ENCODE peak calls at places on chromosomes 12 and 14, in six cellular contexts. J, M, O, I, C and X are unnamed samples. For H3K27me3, the result is how much of the 10 kb centered on the place peaks cover.

GRCh38 chr14:79972230-79972629 is 239.1 kb downstream of the DIO2 start:
- DNase-seq in J (no peak), M (no peak), O (no peak), I (no peak), C (no peak), X (no peak)

GRCh38 chr14:24366664-24367505 is 1.1 kb upstream of the NFATC4 start:
- DNase-seq in J (peak), M (peak), O (peak), I (peak), C (peak), X (peak)

GRCh38 chr12:6335451-6336078 is 6.3 kb downstream of the TNFRSF1A start:
- DNase-seq in J (peak), M (peak), O (peak), I (peak), C (peak), X (peak)

GRCh38 chr12:100128509-100128908 is 14.2 kb downstream of the BLTP3B start:
- DNase-seq in J (peak), M (no peak), O (peak), I (peak), C (peak), X (no peak)

GRCh38 chr12:124777399-124778372 is 86.0 kb downstream of the SCARB1 start:
- DNase-seq in J (no peak), M (no peak), O (no peak), I (no peak), C (no peak), X (no peak)

GRCh38 chr12:101642115-101643067 is 47.6 kb downstream of the MYBPC1 start:
- DNase-seq in J (no peak), M (peak), O (peak), I (no peak), C (peak), X (no peak)

GRCh38 chr12:57069522-57069921 is 9.1 kb downstream of the NEMP1 start:
- DNase-seq in J (peak), M (no peak), O (peak), I (peak), C (peak), X (peak)

GRCh38 chr12:4054643-4055042 is 181.4 kb upstream of the PARP11 start:
- DNase-seq in J (no peak), M (no peak), O (no peak), I (no peak), C (no peak), X (no peak)

GRCh38 chr14:49766839-49767238 is 1.1 kb upstream of the KLHDC2 start:
- DNase-seq in J (peak), M (no peak), O (no peak), I (no peak), C (peak), X (no peak)

GRCh38 chr12:82366182-82366581 is 7.9 kb downstream of the METTL25 start:
- DNase-seq in J (no peak), M (no peak), O (peak), I (no peak), C (no peak), X (no peak)

GRCh38 chr14:72443991-72444431 is 449.9 kb downstream of the DPF3 start:
- DNase-seq in J (no peak), M (no peak), O (no peak), I (no peak), C (no peak), X (no peak)

GRCh38 chr14:90318016-90318415 is 13.7 kb downstream of the NRDE2 start:
- DNase-seq in J (no peak), M (no peak), O (no peak), I (no peak), C (no peak), X (no peak)

GRCh38 chr12:7512528-7512927 is 9.0 kb upstream of the CD163 start:
- DNase-seq in J (peak), M (peak), O (peak), I (peak), C (peak), X (peak)

GRCh38 chr12:18556081-18556645 is 181.6 kb downstream of the PLCZ1 start:
- DNase-seq in J (no peak), M (no peak), O (no peak), I (no peak), C (peak), X (no peak)

GRCh38 chr12:40227447-40227846 is 2.6 kb downstream of the LRRK2 start:
- DNase-seq in J (no peak), M (no peak), O (no peak), I (no peak), C (no peak), X (no peak)

GRCh38 chr14:24845851-24846250 is 204.1 kb downstream of the STXBP6 start:
- DNase-seq in J (no peak), M (no peak), O (no peak), I (no peak), C (no peak), X (no peak)

GRCh38 chr14:56808314-56809201 is 1.7 kb downstream of the OTX2 start:
- DNase-seq in J (no peak), M (no peak), O (peak), I (no peak), C (no peak), X (no peak)
- H3K27me3 ChIP-seq in J (half or more), M (half or more), O (half or more), I (under half), C (half or more), X (half or more)

GRCh38 chr12:130160306-130160705 is 2.0 kb upstream of the FZD10 start:
- DNase-seq in J (no peak), M (no peak), O (no peak), I (peak), C (no peak), X (no peak)
- H3K27me3 ChIP-seq in J (under half), M (half or more), O (half or more), I (under half), C (under half), X (under half)

GRCh38 chr14:104550340-104550848 is 29.2 kb upstream of the C14orf180 start:
- DNase-seq in J (no peak), M (no peak), O (no peak), I (peak), C (no peak), X (peak)

GRCh38 chr14:104552738-104553125 is 26.8 kb upstream of the C14orf180 start:
- DNase-seq in J (no peak), M (peak), O (no peak), I (peak), C (no peak), X (no peak)

GRCh38 chr14:104553166-104554087 is 26.1 kb upstream of the C14orf180 start:
- DNase-seq in J (no peak), M (peak), O (no peak), I (peak), C (no peak), X (peak)

GRCh38 chr14:104550849-104551728 is 28.5 kb upstream of the C14orf180 start:
- DNase-seq in J (no peak), M (no peak), O (no peak), I (no peak), C (no peak), X (peak)

GRCh38 chr14:104551851-104552737 is 27.5 kb upstream of the C14orf180 start:
- DNase-seq in J (no peak), M (peak), O (no peak), I (peak), C (no peak), X (peak)
- H3K27me3 ChIP-seq in J (under half), M (under half), O (under half), I (under half), C (under half), X (under half)

DNA sequence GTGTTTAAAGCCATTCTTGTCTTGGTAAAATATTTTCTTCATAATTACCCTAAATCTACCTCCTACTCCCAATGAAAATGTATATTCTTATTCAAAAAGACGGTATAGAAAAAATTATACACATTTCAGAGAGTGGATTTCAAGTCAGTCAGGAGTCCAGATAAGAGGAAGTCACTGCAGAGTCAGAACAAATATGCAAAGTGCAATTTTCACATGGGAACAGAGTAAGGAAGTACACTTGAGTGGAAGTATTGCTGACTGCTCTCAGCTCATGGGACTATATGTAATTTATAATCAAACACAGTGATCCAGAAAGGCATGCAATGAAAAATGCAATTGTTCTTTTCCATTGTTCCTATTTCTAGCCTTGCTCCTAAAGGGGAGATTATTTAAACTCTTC is 1128.0 kb downstream of the AACS start:
- DNase-seq in J (no peak), M (no peak), O (no peak), I (no peak), C (no peak), X (no peak)
- H3K27me3 ChIP-seq in J (under half), M (under half), O (under half), I (under half), C (under half), X (under half)

DNA sequence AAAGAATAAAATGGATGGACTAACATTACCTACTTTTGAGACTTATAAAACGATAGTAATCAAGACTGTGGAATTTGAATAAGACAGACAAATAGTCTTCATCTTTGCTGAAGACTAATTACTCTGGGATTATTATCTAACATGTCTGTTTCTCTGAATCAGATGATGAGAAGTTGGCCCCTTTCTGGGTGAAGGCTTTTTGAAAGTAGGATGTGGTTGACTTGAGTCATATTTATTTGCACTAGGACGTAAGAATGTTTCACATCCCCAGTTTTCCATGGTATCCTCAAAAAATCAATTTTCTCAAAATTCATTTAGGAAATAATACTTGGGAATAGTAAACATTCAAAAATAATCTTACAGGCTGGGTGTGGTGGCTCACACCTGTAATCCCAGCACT is 31.8 kb downstream of the PKP2 start:
- DNase-seq in J (no peak), M (no peak), O (no peak), I (no peak), C (peak), X (no peak)
- H3K27me3 ChIP-seq in J (under half), M (under half), O (under half), I (under half), C (under half), X (under half)

GRCh38 chr12:52600071-52600470 is 1.2 kb downstream of the KRT72 start:
- DNase-seq in J (no peak), M (no peak), O (no peak), I (no peak), C (no peak), X (no peak)

GRCh38 chr12:52602552-52602951 is 1.3 kb upstream of the KRT72 start:
- DNase-seq in J (no peak), M (no peak), O (no peak), I (no peak), C (no peak), X (no peak)

GRCh38 chr12:52600475-52600874 is 788 bp downstream of the KRT72 start:
- DNase-seq in J (no peak), M (no peak), O (no peak), I (no peak), C (no peak), X (no peak)

GRCh38 chr12:52601671-52602070 is 408 bp upstream of the KRT72 start:
- DNase-seq in J (no peak), M (no peak), O (no peak), I (no peak), C (no peak), X (no peak)

GRCh38 chr12:52600941-52601481 is at the start of gene KRT72:
- DNase-seq in J (no peak), M (no peak), O (peak), I (no peak), C (no peak), X (no peak)
- H3K27me3 ChIP-seq in J (under half), M (under half), O (under half), I (under half), C (under half), X (under half)

DNA sequence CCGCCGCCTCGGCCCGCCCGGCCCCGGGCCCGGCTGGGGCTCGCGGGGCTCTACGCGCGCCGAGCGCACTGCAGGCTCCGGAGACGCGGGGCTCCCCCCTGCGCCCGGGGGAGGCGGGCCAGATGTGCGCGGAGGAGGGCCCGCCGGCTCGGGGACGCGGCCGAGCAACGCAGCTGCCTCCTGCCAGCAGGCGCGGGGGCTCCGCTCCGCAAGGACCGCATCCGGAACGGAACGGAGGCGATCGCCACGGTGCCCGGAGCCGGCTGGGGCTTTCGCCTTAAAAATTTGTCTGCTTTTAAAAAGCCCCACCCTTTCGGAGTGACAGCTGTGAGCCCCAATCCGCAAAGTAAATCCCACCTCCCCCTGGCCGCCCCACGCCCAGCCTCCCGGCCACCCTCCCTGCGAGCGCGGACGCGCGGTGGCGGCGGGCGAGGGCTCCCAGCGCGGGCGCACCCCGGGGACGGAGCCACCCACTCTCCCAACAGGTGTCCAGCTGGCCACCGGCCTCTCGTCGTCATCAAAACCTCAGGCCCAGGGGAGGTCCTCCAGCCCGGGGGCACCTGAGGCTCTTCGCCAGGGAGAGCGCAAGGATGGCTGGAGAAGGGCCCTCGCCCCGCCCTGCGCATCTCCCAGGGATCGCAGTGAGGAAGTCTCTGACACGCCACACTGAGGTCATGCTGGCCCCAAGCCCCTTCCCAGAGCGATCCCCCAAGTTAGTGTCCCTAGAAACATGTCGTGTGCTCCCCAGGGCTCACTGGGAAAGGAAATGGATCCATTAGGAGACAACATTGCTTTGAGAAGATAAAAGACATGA is at the start of gene TMEM132D:
- DNase-seq in J (no peak), M (no peak), O (peak), I (no peak), C (no peak), X (no peak)
- H3K27me3 ChIP-seq in J (under half), M (under half), O (half or more), I (under half), C (under half), X (under half)

DNA sequence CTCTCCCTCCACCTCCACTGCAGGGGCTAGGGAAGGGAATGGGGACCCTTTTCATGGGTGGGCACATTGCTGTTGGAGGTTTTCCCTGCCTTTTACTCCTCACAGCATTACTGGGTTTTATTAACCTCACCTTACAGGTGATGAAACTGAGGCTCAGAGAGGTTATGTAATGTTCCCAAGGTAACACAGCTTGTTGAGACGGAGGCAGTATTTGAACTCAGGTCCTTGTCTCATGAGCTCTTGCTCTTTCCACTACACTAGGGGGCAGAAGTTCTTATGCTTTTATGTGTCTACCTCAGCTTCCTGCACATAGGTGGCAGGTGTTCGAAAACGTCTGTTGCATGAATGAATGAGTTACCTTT is 11.7 kb downstream of the CISTR start:
- DNase-seq in J (no peak), M (no peak), O (no peak), I (peak), C (no peak), X (no peak)
- H3K27me3 ChIP-seq in J (under half), M (half or more), O (half or more), I (under half), C (under half), X (half or more)